ENCODE peak calls at places on chromosome 13, in five cellular contexts. W is GM12878, N is H1, G is HepG2, L is K562. V is an unnamed sample. For H3K36me3, the result is how much of the 10 kb centered on the place peaks cover.

GRCh38 chr13:99657848-99658265 is 156.6 kb downstream of the TM9SF2 start:
- DNase-seq in L (no peak), G (no peak), N (no peak), W (no peak), V (peak)

GRCh38 chr13:98972627-98973026 is 5.2 kb downstream of the DOCK9 start:
- DNase-seq in G (no peak), N (no peak), W (no peak), L (no peak), V (no peak)

GRCh38 chr13:101415358-101416174 is 742 bp downstream of the NALCN start:
- DNase-seq in W (no peak), L (no peak), G (no peak), N (no peak), V (peak)

GRCh38 chr13:109390391-109390790 is 396.0 kb downstream of the IRS2 start:
- DNase-seq in L (no peak), G (no peak), W (no peak), N (no peak), V (no peak)

GRCh38 chr13:101489635-101490034 is 37.2 kb downstream of the ITGBL1 start:
- DNase-seq in L (no peak), W (no peak), G (no peak), N (no peak), V (no peak)

GRCh38 chr13:98476106-98476505 is 100.8 kb downstream of the STK24 start:
- DNase-seq in N (no peak), W (no peak), L (no peak), G (no peak), V (peak)

GRCh38 chr13:67367385-67367784 is 137.2 kb upstream of the PCDH9 start:
- DNase-seq in N (no peak), G (no peak), L (no peak), W (no peak), V (no peak)

GRCh38 chr13:30113983-30114491 is 193.3 kb downstream of the KATNAL1 start:
- DNase-seq in N (no peak), G (peak), W (no peak), L (peak), V (peak)

GRCh38 chr13:30735025-30735967 is at the start of gene ALOX5AP:
- DNase-seq in N (no peak), G (no peak), L (no peak), W (peak), V (no peak)

GRCh38 chr13:25217023-25217909 is 45.2 kb upstream of the AMER2 start:
- DNase-seq in L (no peak), N (no peak), G (no peak), W (no peak), V (no peak)

GRCh38 chr13:33353210-33353609 is 67.7 kb upstream of the STARD13 start:
- DNase-seq in G (no peak), W (peak), N (no peak), L (no peak), V (no peak)

GRCh38 chr13:106586764-106587163 is 18.8 kb upstream of the ARGLU1 start:
- DNase-seq in N (no peak), L (no peak), G (no peak), W (no peak), V (no peak)

GRCh38 chr13:47639716-47640447 is 361.2 kb downstream of the SUCLA2 start:
- DNase-seq in L (no peak), N (no peak), W (no peak), G (no peak), V (no peak)

GRCh38 chr13:110881811-110882210 is 33.1 kb downstream of the ANKRD10 start:
- DNase-seq in N (no peak), W (no peak), L (no peak), G (no peak), V (no peak)

GRCh38 chr13:42478531-42479156 is 95.3 kb upstream of the TNFSF11 start:
- DNase-seq in W (no peak), N (no peak), L (no peak), G (no peak), V (peak)

GRCh38 chr13:41268764-41269163 is 5.4 kb upstream of the MTRF1 start:
- DNase-seq in L (no peak), N (no peak), W (no peak), G (no peak), V (peak)

GRCh38 chr13:39012608-39013007 is 22.0 kb upstream of the STOML3 start:
- DNase-seq in W (no peak), G (no peak), N (no peak), L (no peak), V (peak)

GRCh38 chr13:39038569-39038898 is 278 bp downstream of the NHLRC3 start:
- DNase-seq in G (peak), L (no peak), N (no peak), W (no peak), V (no peak)

GRCh38 chr13:72295173-72295572 is 428.2 kb upstream of the DACH1 start:
- DNase-seq in N (no peak), G (no peak), W (no peak), L (no peak), V (no peak)

GRCh38 chr13:72120632-72121031 is 253.6 kb upstream of the DACH1 start:
- DNase-seq in G (no peak), W (no peak), L (no peak), N (no peak), V (peak)

GRCh38 chr13:48636550-48636949 is 17.2 kb upstream of the CYSLTR2 start:
- DNase-seq in L (no peak), W (no peak), N (no peak), G (no peak), V (no peak)

GRCh38 chr13:85366759-85367417 is 432.3 kb downstream of the SLITRK6 start:
- DNase-seq in N (no peak), W (no peak), G (no peak), L (no peak), V (no peak)

GRCh38 chr13:77831870-77832269 is 86.8 kb downstream of the EDNRB start:
- DNase-seq in N (no peak), W (no peak), G (no peak), L (no peak), V (no peak)

GRCh38 chr13:77833331-77833863 is 85.2 kb downstream of the EDNRB start:
- DNase-seq in L (no peak), W (no peak), N (no peak), G (no peak), V (no peak)

GRCh38 chr13:77828815-77829214 is 89.8 kb downstream of the EDNRB start:
- DNase-seq in G (no peak), W (no peak), N (no peak), L (no peak), V (no peak)

GRCh38 chr13:77829963-77830362 is 88.7 kb downstream of the EDNRB start:
- DNase-seq in L (no peak), G (no peak), W (no peak), N (no peak), V (no peak)

DNA sequence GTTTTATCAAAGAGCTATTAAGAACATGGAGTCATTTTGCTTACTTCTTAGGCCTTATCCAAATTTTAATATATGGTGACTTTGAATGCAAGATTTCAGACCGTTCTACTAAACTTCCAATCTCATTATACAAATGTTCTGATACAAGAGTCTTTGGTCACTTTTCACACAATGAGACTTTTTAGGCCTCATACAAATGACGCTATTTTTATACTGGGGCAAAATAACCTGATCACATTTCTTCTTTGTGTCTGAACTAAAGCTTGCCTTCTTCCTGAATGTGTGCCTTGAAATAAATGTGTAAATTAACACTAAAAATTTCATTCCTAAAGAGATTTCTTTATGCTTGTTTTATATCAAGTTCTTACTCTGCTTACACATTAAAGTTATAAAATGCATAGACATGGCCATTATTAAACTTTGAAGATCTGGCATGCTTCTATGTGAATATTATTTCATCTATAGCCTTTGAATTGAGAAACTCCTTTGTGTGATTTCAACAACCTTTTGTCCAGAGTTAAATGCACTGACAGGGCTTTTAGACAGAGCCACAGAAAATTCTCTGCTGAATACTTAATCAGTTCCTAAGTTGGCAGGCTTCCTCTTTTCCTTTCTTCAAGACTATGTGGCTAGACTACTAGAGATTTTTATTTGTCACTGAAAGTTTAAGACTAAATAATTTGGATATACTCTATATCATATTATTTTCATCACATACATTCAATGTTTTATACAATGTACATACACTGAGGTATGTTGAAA is 86.1 kb downstream of the EDNRB start:
- DNase-seq in G (no peak), W (no peak), L (no peak), N (no peak), V (no peak)
- TF ChIP-seq CREB1 in G (no peak), W (no peak), L (no peak), N (no peak), V (no peak)

DNA sequence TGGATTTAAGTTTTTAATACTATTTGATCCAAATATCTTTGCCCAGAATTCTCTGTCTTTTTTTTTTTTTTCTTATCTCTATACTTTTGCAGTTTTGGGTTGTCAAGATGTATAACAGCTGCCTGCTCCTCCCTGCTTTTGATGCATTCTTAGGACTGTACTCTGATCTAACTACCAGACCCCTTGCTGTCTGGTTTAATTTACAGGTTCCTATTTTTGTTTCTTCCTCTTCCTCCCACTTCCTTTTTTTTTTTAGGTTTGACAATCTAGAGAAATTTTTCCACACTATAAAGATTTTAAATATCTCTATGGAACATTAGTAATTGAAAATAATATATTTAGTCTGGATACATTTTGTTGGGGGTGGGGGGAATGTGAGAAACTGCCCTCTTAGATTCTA is 12.5 kb downstream of the POMP start:
- DNase-seq in N (no peak), W (no peak), G (no peak), L (no peak), V (no peak)
- H3K36me3 ChIP-seq in N (under half), W (under half), G (under half), L (half or more), V (half or more)

DNA sequence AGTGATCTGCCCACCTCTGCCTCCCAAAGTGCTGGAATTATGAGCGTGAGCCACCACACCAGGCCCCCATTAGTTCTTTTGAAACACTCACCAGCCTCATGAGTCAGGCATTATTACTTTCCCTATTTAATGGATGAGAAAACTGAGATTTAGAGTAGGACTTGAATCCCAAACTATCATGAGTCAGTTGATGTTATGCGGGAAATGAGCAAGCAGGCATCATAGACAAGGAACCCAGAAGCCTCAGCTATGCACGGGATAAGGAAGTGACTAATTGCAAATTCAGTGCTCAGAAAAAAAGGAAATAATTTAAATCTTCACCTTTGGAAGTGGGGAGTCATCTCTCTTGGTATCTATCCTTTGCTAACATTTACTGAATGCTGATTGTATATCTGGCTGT is 217.5 kb downstream of the ABCC4 start:
- DNase-seq in W (no peak), N (no peak), G (no peak), L (no peak), V (no peak)
- TF ChIP-seq CREB1 in W (no peak), N (no peak), G (no peak), L (no peak), V (no peak)

DNA sequence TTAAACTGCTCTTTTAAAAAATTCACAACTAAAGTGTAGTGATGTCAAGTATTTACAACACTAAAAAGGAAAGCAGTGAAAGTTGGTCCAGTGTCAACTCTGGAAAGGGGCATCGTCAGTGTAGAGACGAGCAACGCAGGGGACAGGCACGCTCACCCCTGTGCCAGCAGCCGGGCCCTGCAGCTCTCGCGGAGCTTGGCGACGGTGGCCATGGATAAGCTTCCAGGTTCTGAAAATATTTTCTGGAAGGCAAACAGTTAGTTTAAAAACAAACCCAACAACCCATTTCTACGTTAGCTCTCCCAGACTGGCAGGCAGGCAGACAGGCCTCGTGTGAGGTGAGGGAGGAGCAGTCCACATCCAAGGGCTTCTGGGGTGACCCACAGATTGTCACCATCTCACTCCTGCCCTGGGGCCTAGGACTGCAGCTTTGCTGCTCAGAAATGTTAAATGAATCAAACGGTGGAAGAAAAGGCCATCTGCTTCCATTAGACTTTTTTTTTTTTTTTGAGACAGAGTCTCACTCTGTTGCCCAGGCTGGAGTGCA is 27.4 kb downstream of the LAMP1 start:
- DNase-seq in W (no peak), L (no peak), N (no peak), G (no peak), V (no peak)
- H3K36me3 ChIP-seq in W (under half), L (under half), N (under half), G (under half), V (under half)

GRCh38 chr13:20980899-20981298 is 78.4 kb upstream of the XPO4 start:
- DNase-seq in W (no peak), L (no peak), G (no peak), N (no peak), V (no peak)

GRCh38 chr13:20984879-20985278 is 76.5 kb downstream of the LATS2 start:
- DNase-seq in G (no peak), W (no peak), L (no peak), N (no peak), V (no peak)

GRCh38 chr13:20980420-20980819 is 77.9 kb upstream of the XPO4 start:
- DNase-seq in N (no peak), L (no peak), G (no peak), W (no peak), V (no peak)

GRCh38 chr13:20983386-20983785 is 78.0 kb downstream of the LATS2 start:
- DNase-seq in W (no peak), L (no peak), G (no peak), N (no peak), V (no peak)

DNA sequence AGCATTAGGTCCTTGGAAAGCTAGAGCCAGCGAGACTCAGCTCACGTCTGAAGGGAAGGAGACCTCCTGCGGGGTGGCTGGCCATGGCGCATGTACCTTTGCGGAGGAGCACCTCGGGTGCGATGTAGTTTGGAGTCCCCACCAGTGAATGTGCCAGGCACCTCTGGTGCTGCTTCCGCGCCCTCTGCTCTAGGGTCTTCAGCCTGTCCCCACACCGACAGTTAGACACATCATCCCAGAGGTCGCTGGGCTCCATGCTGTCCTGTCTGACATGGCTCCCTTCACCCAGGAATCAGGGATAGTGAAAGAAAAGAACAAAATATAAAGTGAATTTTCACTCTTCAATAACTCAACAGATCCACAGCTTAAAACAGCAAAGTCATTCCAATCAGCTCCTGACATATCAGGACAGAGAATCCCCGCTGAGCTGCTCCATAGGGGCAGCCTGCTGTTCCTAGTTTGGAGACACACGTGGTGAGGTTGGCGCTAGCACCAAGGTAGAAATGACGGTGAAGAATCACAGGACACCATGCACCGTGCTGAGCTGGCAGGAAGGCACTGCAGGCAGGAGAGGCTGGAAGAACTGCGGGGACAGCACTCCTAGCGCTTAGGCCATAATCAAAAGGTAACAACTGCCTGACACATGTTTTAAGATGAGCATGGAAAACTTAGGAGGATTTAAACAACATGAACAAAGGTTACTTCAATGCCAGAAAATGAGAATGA is 79.0 kb upstream of the XPO4 start:
- DNase-seq in N (no peak), L (no peak), W (no peak), G (no peak), V (no peak)
- TF ChIP-seq CREB1 in N (no peak), L (no peak), W (no peak), G (no peak), V (no peak)

GRCh38 chr13:20054586-20054985 is 96.1 kb downstream of the ZMYM2 start:
- DNase-seq in G (no peak), L (no peak), N (no peak), W (no peak), V (no peak)

GRCh38 chr13:20049558-20050473 is 91.3 kb downstream of the ZMYM2 start:
- DNase-seq in W (no peak), G (peak), N (no peak), L (no peak), V (peak)

GRCh38 chr13:20053891-20054290 is 95.4 kb downstream of the ZMYM2 start:
- DNase-seq in N (no peak), G (no peak), L (no peak), W (no peak), V (no peak)

GRCh38 chr13:20053016-20053415 is 94.5 kb downstream of the ZMYM2 start:
- DNase-seq in L (no peak), N (no peak), G (no peak), W (no peak), V (peak)

DNA sequence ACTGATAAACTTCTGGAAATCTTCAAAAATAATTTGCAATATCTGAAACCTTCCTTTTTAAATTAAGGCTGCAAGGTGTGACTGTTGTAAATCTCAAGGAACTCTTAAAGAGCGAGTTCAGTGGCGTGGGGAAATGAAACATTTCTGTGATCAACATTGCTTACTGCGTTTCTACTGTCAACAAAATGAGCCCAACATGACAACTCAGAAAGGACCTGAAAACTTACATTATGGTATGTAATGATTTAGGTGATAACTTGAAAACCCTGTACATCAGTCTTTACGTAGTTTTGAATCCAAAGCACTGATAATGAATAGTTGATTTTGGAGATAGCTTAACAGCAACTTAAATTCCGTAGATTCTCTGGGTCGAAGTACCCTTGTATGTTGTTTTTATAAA is 92.8 kb downstream of the ZMYM2 start:
- DNase-seq in L (no peak), G (no peak), N (no peak), W (no peak), V (no peak)
- H3K36me3 ChIP-seq in L (under half), G (under half), N (under half), W (under half), V (under half)

GRCh38 chr13:79282976-79283375 is 123.1 kb downstream of the RBM26 start:
- DNase-seq in W (no peak), N (no peak), L (no peak), G (peak), V (no peak)
- TF ChIP-seq CREB1 in W (no peak), N (no peak), L (no peak), G (no peak), V (no peak)

V was measured in GM23338.